ENCODE peak calls at places on chromosome 21, in eight cellular contexts. A, E, R, O, V, Z, F and J are unnamed samples.

GRCh38 chr21:16002872-16003466 is 273.2 kb downstream of the USP25 start:
- DNase-seq in R (no peak), Z (no peak), O (no peak), E (no peak), F (no peak), A (no peak), V (no peak), J (peak; percentile 34)

GRCh38 chr21:45299864-45300785 is 12.4 kb upstream of the POFUT2 start:
- DNase-seq in A (no peak), E (no peak), Z (no peak), V (no peak), R (no peak), O (no peak), F (peak; percentile 70), J (no peak)

GRCh38 chr21:42350899-42351543 is at the start of gene TFF2:
- DNase-seq in V (no peak), A (no peak), O (no peak), F (no peak), E (no peak), R (no peak), Z (no peak), J (no peak)

GRCh38 chr21:38814126-38815059 is 8.7 kb downstream of the ETS2 start:
- DNase-seq in Z (no peak), O (no peak), F (peak; percentile 81), R (no peak), A (no peak), V (no peak), E (no peak), J (no peak)

GRCh38 chr21:42069327-42069726 is 1.8 kb upstream of the UMODL1 start:
- DNase-seq in F (no peak), Z (no peak), E (no peak), O (no peak), A (no peak), R (no peak), V (no peak), J (no peak)

GRCh38 chr21:17612023-17612564 is 607 bp downstream of the BTG3 start:
- DNase-seq in V (peak; percentile 21), F (no peak), E (peak; percentile 51), A (peak; percentile 30), O (no peak), R (peak; percentile 25), Z (peak; percentile 69), J (peak; percentile 66)

GRCh38 chr21:31658053-31658452 is 1.4 kb upstream of the SOD1 start:
- DNase-seq in E (no peak), F (no peak), Z (no peak), A (no peak), O (no peak), R (no peak), V (no peak), J (no peak)

GRCh38 chr21:27024316-27024715 is 57.4 kb upstream of the ADAMTS5 start:
- DNase-seq in R (no peak), A (no peak), F (no peak), V (no peak), E (no peak), O (no peak), Z (no peak), J (no peak)

GRCh38 chr21:42618713-42619112 is 34.7 kb upstream of the PDE9A start:
- DNase-seq in R (no peak), Z (no peak), V (no peak), A (no peak), F (no peak), O (no peak), E (no peak), J (no peak)

GRCh38 chr21:32645261-32646182 is 33.3 kb upstream of the CFAP298 start:
- DNase-seq in O (no peak), F (peak; percentile 36), Z (no peak), E (no peak), V (peak; percentile 2), A (peak; percentile 11), R (no peak), J (no peak)